ENCODE peak calls at places on chromosome 1, in five cellular contexts. One of them, this sample, is unnamed.

GRCh38 chr1:14780271-14780670 is 181.8 kb downstream of the KAZN start:
- DNase-seq in GM12892: no peak
- DNase-seq in K562: peak; percentile 46
- DNase-seq in GM12878: no peak
- DNase-seq in H1: no peak
- DNase-seq in this sample: no peak

GRCh38 chr1:41668967-41669366 is 184.5 kb upstream of the EDN2 start:
- DNase-seq in GM12892: no peak
- DNase-seq in K562: no peak
- DNase-seq in GM12878: no peak
- DNase-seq in H1: no peak
- DNase-seq in this sample: no peak

GRCh38 chr1:171254859-171255258 is 6.6 kb downstream of the FMO1 start:
- DNase-seq in GM12892: no peak
- DNase-seq in K562: no peak
- DNase-seq in GM12878: no peak
- DNase-seq in H1: no peak
- DNase-seq in this sample: no peak

GRCh38 chr1:101290922-101291561 is 54.2 kb downstream of the S1PR1 start:
- DNase-seq in GM12892: no peak
- DNase-seq in K562: no peak
- DNase-seq in GM12878: no peak
- DNase-seq in H1: no peak
- DNase-seq in this sample: no peak

GRCh38 chr1:26538480-26539412 is 9.2 kb downstream of the RPS6KA1 start:
- DNase-seq in GM12892: peak; percentile 56
- DNase-seq in K562: peak; percentile 77
- DNase-seq in GM12878: no peak
- DNase-seq in H1: no peak
- DNase-seq in this sample: no peak

GRCh38 chr1:15409400-15410222 is at the start of gene EFHD2:
- DNase-seq in GM12892: peak; percentile 91
- DNase-seq in K562: peak; percentile 94
- DNase-seq in GM12878: no peak
- DNase-seq in H1: no peak
- DNase-seq in this sample: peak; percentile 95

GRCh38 chr1:29767769-29768425 is 531.6 kb downstream of the PTPRU start:
- DNase-seq in GM12892: no peak
- DNase-seq in K562: no peak
- DNase-seq in GM12878: no peak
- DNase-seq in H1: no peak
- DNase-seq in this sample: no peak

GRCh38 chr1:18939398-18940302 is 16.8 kb downstream of the IFFO2 start:
- DNase-seq in GM12892: no peak
- DNase-seq in K562: no peak
- DNase-seq in GM12878: no peak
- DNase-seq in H1: no peak
- DNase-seq in this sample: no peak

GRCh38 chr1:246528933-246529731 is 22.1 kb upstream of the SMYD3 start:
- DNase-seq in GM12892: no peak
- DNase-seq in K562: no peak
- DNase-seq in GM12878: no peak
- DNase-seq in H1: no peak
- DNase-seq in this sample: no peak

GRCh38 chr1:96306809-96307208 is 414.8 kb upstream of the PTBP2 start:
- DNase-seq in GM12892: no peak
- DNase-seq in K562: no peak
- DNase-seq in GM12878: no peak
- DNase-seq in H1: no peak
- DNase-seq in this sample: no peak

GRCh38 chr1:10178602-10179407 is 31.6 kb upstream of the KIF1B start:
- DNase-seq in GM12892: no peak
- DNase-seq in K562: no peak
- DNase-seq in GM12878: no peak
- DNase-seq in H1: peak; percentile 5
- DNase-seq in this sample: no peak

GRCh38 chr1:89065077-89065868 is at the start of gene GBP1:
- DNase-seq in GM12892: no peak
- DNase-seq in K562: no peak
- DNase-seq in GM12878: no peak
- DNase-seq in H1: no peak
- DNase-seq in this sample: no peak

GRCh38 chr1:221715321-221716169 is 26.3 kb downstream of the DUSP10 start:
- DNase-seq in GM12892: no peak
- DNase-seq in K562: no peak
- DNase-seq in GM12878: no peak
- DNase-seq in H1: peak; percentile 87
- DNase-seq in this sample: no peak

GRCh38 chr1:246005067-246005466 is 502.0 kb downstream of the SMYD3 start:
- DNase-seq in GM12892: no peak
- DNase-seq in K562: no peak
- DNase-seq in GM12878: no peak
- DNase-seq in H1: no peak
- DNase-seq in this sample: no peak

GRCh38 chr1:198186916-198187580 is 30.2 kb downstream of the NEK7 start:
- DNase-seq in GM12892: no peak
- DNase-seq in K562: no peak
- DNase-seq in GM12878: no peak
- DNase-seq in H1: no peak
- DNase-seq in this sample: no peak

GRCh38 chr1:207407655-207408256 is 46.4 kb upstream of the CR2 start:
- DNase-seq in GM12892: no peak
- DNase-seq in K562: no peak
- DNase-seq in GM12878: no peak
- DNase-seq in H1: no peak
- DNase-seq in this sample: no peak

GRCh38 chr1:184465489-184466146 is 78.8 kb downstream of the C1orf21 start:
- DNase-seq in GM12892: no peak
- DNase-seq in K562: peak; percentile 12
- DNase-seq in GM12878: no peak
- DNase-seq in H1: no peak
- DNase-seq in this sample: no peak

GRCh38 chr1:176033879-176034278 is 173.2 kb downstream of the COP1 start:
- DNase-seq in GM12892: no peak
- DNase-seq in K562: no peak
- DNase-seq in GM12878: no peak
- DNase-seq in H1: no peak
- DNase-seq in this sample: no peak

GRCh38 chr1:230899845-230900251 is 31.5 kb upstream of the C1orf198 start:
- DNase-seq in GM12892: no peak
- DNase-seq in K562: no peak
- DNase-seq in GM12878: no peak
- DNase-seq in H1: no peak
- DNase-seq in this sample: no peak

GRCh38 chr1:44407430-44408180 is 2.5 kb downstream of the RNF220 start:
- DNase-seq in GM12892: no peak
- DNase-seq in K562: no peak
- DNase-seq in GM12878: no peak
- DNase-seq in H1: no peak
- DNase-seq in this sample: no peak

GRCh38 chr1:203464226-203464625 is 11.4 kb upstream of the PRELP start:
- DNase-seq in GM12892: no peak
- DNase-seq in K562: no peak
- DNase-seq in GM12878: no peak
- DNase-seq in H1: no peak
- DNase-seq in this sample: no peak

GRCh38 chr1:203467550-203467921 is 8.1 kb upstream of the PRELP start:
- DNase-seq in GM12892: no peak
- DNase-seq in K562: no peak
- DNase-seq in GM12878: no peak
- DNase-seq in H1: no peak
- DNase-seq in this sample: no peak

GRCh38 chr1:203465146-203465798 is 10.3 kb upstream of the PRELP start:
- DNase-seq in GM12892: no peak
- DNase-seq in K562: no peak
- DNase-seq in GM12878: no peak
- DNase-seq in H1: no peak
- DNase-seq in this sample: no peak

GRCh38 chr1:203464743-203465142 is 10.9 kb upstream of the PRELP start:
- DNase-seq in GM12892: no peak
- DNase-seq in K562: no peak
- DNase-seq in GM12878: no peak
- DNase-seq in H1: no peak
- DNase-seq in this sample: no peak

GRCh38 chr1:203465943-203466342 is 9.7 kb upstream of the PRELP start:
- DNase-seq in GM12892: no peak
- DNase-seq in K562: no peak
- DNase-seq in GM12878: no peak
- DNase-seq in H1: no peak
- DNase-seq in this sample: no peak
- TF ChIP-seq POLR2AphosphoS5 in GM12892: no peak
- TF ChIP-seq POLR2AphosphoS5 in K562: no peak
- TF ChIP-seq POLR2AphosphoS5 in GM12878: no peak
- TF ChIP-seq POLR2AphosphoS5 in H1: no peak
- TF ChIP-seq POLR2AphosphoS5 in this sample: no peak

DNA sequence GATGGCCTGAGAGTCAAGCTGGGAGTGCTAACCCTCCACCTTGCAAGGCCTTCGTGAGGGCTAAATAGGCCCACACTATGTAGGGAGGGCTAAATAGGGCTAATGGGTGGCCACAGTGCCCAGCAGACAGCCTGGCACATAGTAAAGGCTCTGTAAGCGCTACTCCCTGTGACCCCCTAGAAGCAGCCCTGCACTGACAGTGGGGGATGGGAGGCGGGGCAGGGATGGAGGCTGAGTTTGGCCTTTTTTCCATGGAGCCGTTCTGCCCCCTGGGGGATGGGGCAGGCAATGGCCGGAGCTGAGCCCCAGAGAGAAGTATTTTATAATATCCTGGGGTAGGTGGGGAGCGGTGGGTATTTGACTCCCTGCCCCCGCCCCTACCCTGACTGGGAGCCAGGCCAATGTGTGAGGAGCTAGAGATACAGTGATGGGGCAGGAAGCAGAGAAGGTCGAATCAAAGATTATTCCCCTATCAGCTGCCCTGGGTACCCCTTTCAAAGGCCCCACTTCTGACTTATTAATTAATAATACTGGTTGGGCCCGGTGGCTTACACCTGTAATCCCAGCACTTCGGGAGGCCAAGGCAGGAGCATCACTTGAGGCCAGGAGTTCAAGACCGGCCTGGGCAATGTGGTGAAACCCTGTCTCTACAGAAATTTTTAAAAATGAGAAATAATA is 42.3 kb downstream of the LACTBL1 start:
- DNase-seq in GM12892: peak; percentile 68
- DNase-seq in K562: peak; percentile 90
- DNase-seq in GM12878: no peak
- DNase-seq in H1: peak; percentile 44
- DNase-seq in this sample: peak; percentile 57
- TF ChIP-seq TAF1 in GM12892: no peak
- TF ChIP-seq TAF1 in K562: no peak
- TF ChIP-seq TAF1 in GM12878: no peak
- TF ChIP-seq TAF1 in H1: no peak
- TF ChIP-seq TAF1 in this sample: no peak

DNA sequence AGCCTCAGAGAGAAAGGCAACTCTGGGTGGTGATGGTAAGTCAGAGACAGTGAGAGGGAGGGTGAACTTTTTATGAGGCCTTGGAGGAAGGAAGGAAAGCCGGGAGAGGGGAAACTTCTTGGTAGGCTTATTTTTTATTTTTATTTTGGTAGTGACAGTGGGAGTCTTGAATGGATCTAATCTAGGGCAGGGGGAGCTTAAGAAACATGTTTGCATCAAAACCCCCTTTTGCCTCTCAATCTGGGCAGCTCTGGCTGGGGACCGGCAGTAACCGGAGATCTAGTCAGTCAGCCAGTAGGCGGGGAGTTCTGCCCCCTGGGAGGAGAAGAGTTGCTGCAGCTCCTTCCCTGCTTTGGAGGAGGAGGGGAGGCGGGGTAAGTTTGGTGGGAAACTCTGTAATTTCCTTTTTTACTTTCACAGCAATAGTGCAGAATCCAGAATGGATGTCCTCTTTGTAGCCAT is at the start of gene C1orf54:
- DNase-seq in GM12892: no peak
- DNase-seq in K562: peak; percentile 65
- DNase-seq in GM12878: no peak
- DNase-seq in H1: no peak
- DNase-seq in this sample: no peak
- TF ChIP-seq POLR2AphosphoS5 in GM12892: no peak
- TF ChIP-seq POLR2AphosphoS5 in K562: no peak
- TF ChIP-seq POLR2AphosphoS5 in GM12878: no peak
- TF ChIP-seq POLR2AphosphoS5 in H1: no peak
- TF ChIP-seq POLR2AphosphoS5 in this sample: no peak

GRCh38 chr1:84496498-84496897 is 9.7 kb upstream of the SPATA1 start:
- DNase-seq in GM12892: no peak
- DNase-seq in K562: no peak
- DNase-seq in GM12878: no peak
- DNase-seq in H1: no peak
- DNase-seq in this sample: no peak
- TF ChIP-seq TAF1 in GM12892: no peak
- TF ChIP-seq TAF1 in K562: no peak
- TF ChIP-seq TAF1 in GM12878: no peak
- TF ChIP-seq TAF1 in H1: no peak
- TF ChIP-seq TAF1 in this sample: no peak

DNA sequence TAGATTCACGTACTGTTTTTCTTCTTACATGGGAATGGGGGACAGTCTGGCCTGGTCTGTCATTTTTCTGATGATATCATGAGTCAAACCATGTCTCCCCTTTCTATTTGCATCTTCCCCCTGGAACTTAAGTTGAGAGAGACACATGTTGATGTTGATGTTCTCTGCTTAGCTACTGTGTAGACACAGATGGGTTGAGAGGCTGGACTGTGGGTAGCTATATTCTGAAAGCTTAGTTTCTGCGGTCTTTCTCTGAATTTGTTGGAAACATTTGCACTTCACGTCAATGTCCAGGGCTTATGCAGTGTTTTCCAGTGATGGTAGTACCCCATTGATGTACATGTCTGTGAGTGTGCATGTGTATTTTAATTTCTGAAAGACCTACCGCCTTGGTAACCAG is 58.2 kb downstream of the FCRL5 start:
- DNase-seq in GM12892: no peak
- DNase-seq in K562: no peak
- DNase-seq in GM12878: no peak
- DNase-seq in H1: no peak
- DNase-seq in this sample: no peak
- TF ChIP-seq POLR2AphosphoS5 in GM12892: no peak
- TF ChIP-seq POLR2AphosphoS5 in K562: no peak
- TF ChIP-seq POLR2AphosphoS5 in GM12878: no peak
- TF ChIP-seq POLR2AphosphoS5 in H1: no peak
- TF ChIP-seq POLR2AphosphoS5 in this sample: no peak

DNA sequence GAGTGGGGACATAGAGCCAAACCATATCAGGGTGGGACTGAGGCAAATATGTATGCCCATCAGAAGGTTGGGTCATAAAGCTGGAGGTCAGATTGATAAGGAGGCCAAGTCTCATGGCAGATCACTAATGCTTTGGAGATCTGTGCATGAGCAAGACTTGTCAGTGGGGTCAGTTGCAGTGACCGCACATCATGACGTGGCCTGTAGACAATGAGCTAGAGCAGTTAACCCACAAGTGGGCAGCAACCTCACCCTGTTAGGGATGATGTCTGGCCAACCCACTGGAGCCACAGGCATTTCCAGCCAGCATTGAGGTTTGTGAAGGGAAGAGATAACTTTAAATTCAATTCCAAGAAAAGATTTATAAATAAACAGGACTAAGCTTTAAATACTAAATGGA is 66.7 kb downstream of the XCL1 start:
- DNase-seq in GM12892: no peak
- DNase-seq in K562: no peak
- DNase-seq in GM12878: no peak
- DNase-seq in H1: no peak
- DNase-seq in this sample: no peak
- TF ChIP-seq TAF1 in GM12892: no peak
- TF ChIP-seq TAF1 in K562: no peak
- TF ChIP-seq TAF1 in GM12878: no peak
- TF ChIP-seq TAF1 in H1: no peak
- TF ChIP-seq TAF1 in this sample: no peak

GRCh38 chr1:232057896-232058274 is 431.3 kb downstream of the DISC1 start:
- DNase-seq in GM12892: no peak
- DNase-seq in K562: no peak
- DNase-seq in GM12878: no peak
- DNase-seq in H1: no peak
- DNase-seq in this sample: no peak
- TF ChIP-seq POLR2AphosphoS5 in GM12892: no peak
- TF ChIP-seq POLR2AphosphoS5 in K562: no peak
- TF ChIP-seq POLR2AphosphoS5 in GM12878: no peak
- TF ChIP-seq POLR2AphosphoS5 in H1: no peak
- TF ChIP-seq POLR2AphosphoS5 in this sample: no peak

This sample was measured in GM12891.